ENCODE peak calls at places on chromosome 9, in six cellular contexts. A is CD4-positive, alpha-beta T cell; G is CD8-positive, alpha-beta T cell; N is heart left ventricle; V is IMR-90; L is cardiac muscle cell. B is an unnamed sample. For H3K27me3, the result is how much of the 10 kb centered on the place peaks cover.

GRCh38 chr9:111870774-111871542 is 25.7 kb upstream of the UGCG start:
- DNase-seq in G (no peak), V (no peak), N (no peak), A (no peak), L (no peak), B (no peak)

GRCh38 chr9:22240619-22241018 is 206.0 kb upstream of the DMRTA1 start:
- DNase-seq in V (peak), A (no peak), G (no peak), L (no peak), N (no peak), B (peak)

GRCh38 chr9:132881826-132882225 is 3.1 kb downstream of the SPACA9 start:
- DNase-seq in L (no peak), G (no peak), V (no peak), A (no peak), N (no peak), B (no peak)

GRCh38 chr9:115189686-115190085 is 71.7 kb upstream of the TNC start:
- DNase-seq in G (no peak), V (peak), A (no peak), N (no peak), L (no peak), B (no peak)

GRCh38 chr9:86500667-86501435 is 146.6 kb upstream of the TUT7 start:
- DNase-seq in N (no peak), L (no peak), G (no peak), V (peak), A (no peak), B (peak)

GRCh38 chr9:19232117-19232829 is 1.8 kb downstream of the DENND4C start:
- DNase-seq in V (peak), G (no peak), L (no peak), N (no peak), A (no peak), B (peak)

GRCh38 chr9:115593587-115594091 is 475.7 kb upstream of the TNC start:
- DNase-seq in N (no peak), L (peak), V (peak), G (no peak), A (no peak), B (peak)

GRCh38 chr9:3760031-3760430 is 234.2 kb upstream of the RFX3 start:
- DNase-seq in V (peak), L (no peak), N (no peak), A (no peak), G (no peak), B (peak)

GRCh38 chr9:135108801-135109500 is 21.5 kb downstream of the OLFM1 start:
- DNase-seq in N (no peak), L (no peak), A (no peak), V (no peak), G (no peak), B (no peak)

GRCh38 chr9:19446361-19446861 is 37.6 kb downstream of the ACER2 start:
- DNase-seq in V (no peak), L (no peak), N (no peak), A (no peak), G (no peak), B (no peak)

GRCh38 chr9:113798062-113799030 is 77.8 kb upstream of the ZNF618 start:
- DNase-seq in V (peak), N (no peak), L (no peak), G (no peak), A (no peak), B (no peak)

GRCh38 chr9:21789541-21790037 is 12.8 kb upstream of the MTAP start:
- DNase-seq in A (peak), G (peak), V (peak), N (no peak), L (peak), B (peak)

GRCh38 chr9:87441251-87441650 is 56.4 kb upstream of the DAPK1 start:
- DNase-seq in A (no peak), N (no peak), G (no peak), V (peak), L (no peak), B (peak)

GRCh38 chr9:93317495-93318094 is 133.7 kb downstream of the WNK2 start:
- DNase-seq in L (no peak), N (no peak), G (no peak), A (no peak), V (no peak), B (no peak)

GRCh38 chr9:133589454-133590227 is 19.5 kb downstream of the FAM163B start:
- DNase-seq in A (peak), L (no peak), V (no peak), N (peak), G (peak), B (no peak)

GRCh38 chr9:6667633-6668280 is 22.2 kb upstream of the GLDC start:
- DNase-seq in N (no peak), A (no peak), L (peak), V (peak), G (no peak), B (peak)

GRCh38 chr9:136946228-136946892 is 1.3 kb downstream of the C8G start:
- DNase-seq in A (no peak), V (no peak), N (peak), L (no peak), G (no peak), B (no peak)

GRCh38 chr9:5560439-5560838 is 50.1 kb downstream of the PDCD1LG2 start:
- DNase-seq in G (no peak), A (no peak), V (no peak), N (no peak), L (no peak), B (no peak)

GRCh38 chr9:87875839-87876545 is 6.7 kb upstream of the SPATA31E1 start:
- DNase-seq in L (no peak), N (no peak), A (no peak), V (no peak), G (no peak), B (no peak)

GRCh38 chr9:90394866-90395265 is 247.8 kb downstream of the DIRAS2 start:
- DNase-seq in L (no peak), A (no peak), G (no peak), N (no peak), V (no peak), B (no peak)

GRCh38 chr9:104494808-104495207 is 9.3 kb upstream of the OR13F1 start:
- DNase-seq in V (no peak), A (no peak), G (no peak), L (peak), N (no peak), B (no peak)
- TF ChIP-seq CTCF in V (no peak), A (no peak), G (no peak), L (no peak), N (no peak), B (no peak)

GRCh38 chr9:33257276-33257675 is 7.2 kb downstream of the BAG1 start:
- DNase-seq in N (no peak), G (no peak), V (no peak), L (no peak), A (no peak), B (no peak)
- H3K27me3 ChIP-seq in N (under half), G (under half), V (under half), L (under half), A (under half), B (under half)

DNA sequence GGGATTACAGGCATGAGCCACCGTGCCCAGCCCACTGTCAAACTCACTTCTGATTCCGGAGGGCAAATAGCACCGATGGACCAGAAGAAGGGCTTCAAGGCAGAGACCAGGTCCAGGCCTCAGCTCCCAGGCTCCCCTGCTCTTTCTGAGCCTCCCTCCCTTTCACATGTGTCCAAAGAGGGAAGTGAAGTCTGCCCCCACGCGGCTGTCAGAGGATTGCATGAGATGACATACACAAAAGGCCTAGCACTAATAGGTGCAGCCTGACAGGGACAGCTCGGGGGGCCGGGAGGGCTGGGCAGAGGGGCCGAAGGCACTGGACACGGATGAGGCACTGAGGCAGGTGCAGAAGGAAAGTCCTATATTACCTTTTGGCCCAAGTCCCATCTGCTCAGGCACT is 16.1 kb downstream of the FBP1 start:
- DNase-seq in G (no peak), A (no peak), N (no peak), L (peak), V (no peak), B (peak)
- TF ChIP-seq CTCF in G (peak), A (no peak), N (no peak), L (peak), V (no peak), B (peak)

GRCh38 chr9:126609711-126610388 is 3.9 kb upstream of the LMX1B start:
- DNase-seq in A (no peak), N (no peak), G (no peak), L (no peak), V (no peak), B (no peak)
- H3K27me3 ChIP-seq in A (half or more), N (under half), G (under half), L (half or more), V (half or more), B (under half)

DNA sequence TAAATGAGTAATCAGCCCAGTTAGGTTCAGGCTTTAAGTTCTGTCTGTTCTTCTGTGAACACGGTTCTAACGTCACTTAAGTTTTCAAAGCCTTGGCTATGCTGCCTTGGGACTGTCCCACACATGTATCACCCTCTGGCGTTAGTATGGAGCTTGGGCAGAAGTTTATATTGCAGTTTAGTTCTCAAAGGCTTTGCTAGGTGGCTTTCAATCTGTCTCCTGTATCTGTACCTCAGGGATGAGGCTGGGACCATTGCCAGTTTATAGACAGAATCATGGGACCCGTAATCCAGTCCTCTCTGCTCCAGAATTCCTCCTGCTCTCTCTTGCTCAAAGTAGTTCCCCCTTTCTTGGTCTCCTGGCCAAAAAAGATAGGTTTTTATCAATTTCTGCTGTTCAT is 12.1 kb downstream of the C9orf40 start:
- DNase-seq in N (no peak), V (peak), L (no peak), A (no peak), G (no peak), B (peak)
- TF ChIP-seq CTCF in N (no peak), V (no peak), L (no peak), A (no peak), G (no peak), B (no peak)

GRCh38 chr9:122221223-122221811 is 7.4 kb downstream of the LHX6 start:
- DNase-seq in V (no peak), L (peak), N (no peak), A (no peak), G (no peak), B (no peak)

GRCh38 chr9:122222741-122223140 is 6.0 kb downstream of the LHX6 start:
- DNase-seq in L (no peak), A (no peak), N (no peak), G (no peak), V (no peak), B (no peak)

GRCh38 chr9:122218885-122219855 is 9.6 kb downstream of the LHX6 start:
- DNase-seq in V (peak), L (peak), N (no peak), G (no peak), A (no peak), B (no peak)

GRCh38 chr9:122219856-122220672 is 8.7 kb downstream of the LHX6 start:
- DNase-seq in V (no peak), A (no peak), L (peak), N (no peak), G (no peak), B (no peak)

DNA sequence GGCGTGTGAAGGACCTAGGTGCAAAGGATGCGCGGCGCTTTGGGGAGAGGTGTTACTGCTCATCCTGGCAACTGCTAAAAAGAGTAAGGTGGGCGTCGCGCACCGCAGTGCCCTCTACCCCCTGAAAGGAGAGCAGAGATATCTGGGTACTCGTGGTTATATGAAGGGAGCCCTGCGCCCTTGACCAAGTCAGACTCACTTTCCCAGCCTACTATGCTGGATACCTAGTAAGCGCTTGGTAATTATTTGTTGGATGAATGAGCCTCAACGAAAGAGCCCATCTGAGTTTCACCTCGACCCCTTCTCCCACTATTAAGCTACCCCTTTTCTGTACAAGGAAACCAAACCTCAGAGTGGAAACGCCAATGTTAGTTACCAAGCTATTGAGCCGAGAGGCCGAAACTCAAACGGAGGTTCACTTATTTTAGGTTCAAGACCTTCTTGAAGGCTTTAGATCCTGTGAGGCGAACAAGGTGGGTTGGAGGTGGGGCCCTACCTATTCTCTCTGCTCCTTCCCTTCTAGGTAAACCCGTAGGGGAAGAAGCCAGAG is 8.0 kb downstream of the LHX6 start:
- DNase-seq in V (no peak), A (no peak), G (no peak), N (no peak), L (no peak), B (no peak)
- H3K27me3 ChIP-seq in V (half or more), A (half or more), G (under half), N (half or more), L (half or more), B (half or more)

DNA sequence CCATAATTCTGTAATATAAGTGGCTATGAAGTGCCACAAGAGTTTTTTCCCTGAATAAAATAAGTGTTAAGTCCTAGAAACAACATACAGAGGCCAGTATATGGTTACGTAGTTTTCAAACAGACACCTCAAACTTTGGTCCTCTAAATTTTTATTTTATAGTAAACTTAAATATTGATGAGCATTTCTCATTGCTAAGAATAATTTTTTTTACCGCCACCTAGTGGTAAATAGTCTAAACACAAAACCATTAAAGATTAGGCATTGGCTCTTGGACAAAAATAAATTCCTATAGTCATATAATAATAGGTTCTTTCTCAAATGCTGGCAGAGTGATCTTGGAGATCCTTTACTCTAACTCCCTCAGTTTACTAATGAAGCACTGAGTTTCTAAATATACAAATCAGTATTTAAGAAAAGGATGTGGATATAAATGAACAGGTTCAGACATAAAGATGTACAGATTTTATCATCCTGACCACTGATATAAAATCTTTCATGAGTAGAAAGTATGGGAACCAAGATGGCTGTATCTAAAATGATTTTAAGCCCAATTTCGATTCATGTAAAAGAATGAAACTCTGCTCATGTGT is 136.2 kb downstream of the FANCC start:
- DNase-seq in L (peak), V (peak), A (no peak), N (no peak), G (no peak), B (peak)
- TF ChIP-seq CTCF in L (peak), V (peak), A (peak), N (peak), G (peak), B (peak)

GRCh38 chr9:34576943-34577634 is 12.4 kb downstream of the CNTFR start:
- DNase-seq in L (peak), N (no peak), G (no peak), V (no peak), A (no peak), B (no peak)

GRCh38 chr9:34579819-34580185 is 9.7 kb downstream of the CNTFR start:
- DNase-seq in N (no peak), G (no peak), A (no peak), L (no peak), V (no peak), B (no peak)

GRCh38 chr9:34579097-34579818 is 10.3 kb downstream of the CNTFR start:
- DNase-seq in N (no peak), V (no peak), A (no peak), L (no peak), G (no peak), B (no peak)

GRCh38 chr9:34577635-34578240 is 11.8 kb downstream of the CNTFR start:
- DNase-seq in L (no peak), A (no peak), V (no peak), N (no peak), G (no peak), B (no peak)

DNA sequence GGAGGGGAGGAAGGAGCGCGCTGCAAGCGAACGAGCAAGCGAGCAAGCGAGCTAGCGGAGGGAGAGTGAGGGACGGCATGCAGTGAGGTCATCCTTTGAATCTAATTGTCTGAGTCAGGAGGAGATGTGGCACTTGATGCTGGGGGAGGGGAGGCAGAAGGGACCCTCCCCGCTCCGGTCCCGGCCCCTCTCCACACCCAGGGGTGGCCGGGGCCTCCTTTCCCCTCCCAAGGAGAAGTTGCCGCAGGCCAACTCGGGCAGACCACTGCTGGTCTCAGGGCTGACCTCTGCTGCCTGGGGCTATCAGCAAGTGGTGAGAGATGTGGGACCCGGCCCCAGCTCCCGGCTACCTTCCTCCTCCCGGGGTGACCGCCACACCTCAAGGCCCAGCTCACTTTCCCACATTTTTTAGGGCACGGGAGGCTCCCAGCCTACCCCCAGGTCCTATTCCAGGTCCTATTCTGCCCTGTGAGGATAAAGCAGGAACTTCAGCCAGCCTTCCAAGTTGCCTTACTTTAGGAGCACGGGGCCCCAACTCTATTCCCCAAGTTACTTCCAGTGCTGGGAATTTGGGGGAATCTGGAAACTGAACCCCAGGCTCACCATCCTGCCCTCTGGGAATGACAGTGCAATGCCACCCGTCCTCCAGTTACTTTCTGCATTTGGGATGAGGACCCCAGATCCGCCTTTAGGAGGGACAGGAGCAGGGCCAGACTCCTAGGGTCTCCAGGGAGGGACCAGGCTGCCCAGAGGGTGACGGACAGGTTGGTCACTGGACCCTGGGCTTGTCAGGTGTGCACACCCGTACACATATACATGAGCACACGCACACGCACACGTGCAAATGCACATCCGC is 11.1 kb downstream of the CNTFR start:
- DNase-seq in V (peak), A (no peak), G (no peak), L (peak), N (peak), B (peak)
- H3K27me3 ChIP-seq in V (half or more), A (half or more), G (under half), L (under half), N (under half), B (under half)